ENCODE peak calls at places on chromosomes 12 and 14, in ten cellular contexts. H is IMR-90, U is astrocyte, A is fibroblast of lung, C is H9, I is hepatocyte, W is GM23248, O is mammary epithelial cell, L is neural progenitor cell, Q is GM23338. Y is an unnamed sample.

GRCh38 chr14:95257521-95257920 is 62.2 kb downstream of the CLMN start:
- DNase-seq in H (no peak), U (no peak), A (no peak), C (no peak), I (no peak), W (no peak), O (no peak), L (no peak), Q (no peak), Y (no peak)

GRCh38 chr14:66045572-66046021 is 440.6 kb upstream of the CCDC196 start:
- DNase-seq in H (no peak), U (peak), A (peak), C (no peak), I (peak), W (peak), O (no peak), L (peak), Q (no peak), Y (no peak)

GRCh38 chr12:11863478-11863906 is 207.2 kb upstream of the BCL2L14 start:
- DNase-seq in H (no peak), U (peak), A (peak), C (no peak), I (peak), W (peak), O (no peak), L (no peak), Q (no peak), Y (no peak)

GRCh38 chr12:67916266-67916970 is 72.8 kb upstream of the IFNG-AS1 start:
- DNase-seq in H (peak), U (peak), A (no peak), C (no peak), I (no peak), W (peak), O (no peak), L (no peak), Q (peak), Y (no peak)

GRCh38 chr12:111454716-111455447 is 49.2 kb downstream of the SH2B3 start:
- DNase-seq in H (no peak), U (no peak), A (no peak), C (no peak), I (no peak), W (no peak), O (no peak), L (no peak), Q (no peak), Y (no peak)

GRCh38 chr12:53220857-53221202 is 11.2 kb downstream of the RARG start:
- DNase-seq in H (peak), U (peak), A (peak), C (peak), I (peak), W (peak), O (peak), L (peak), Q (peak), Y (peak)

GRCh38 chr14:74952697-74953484 is 2.5 kb downstream of the PGF start:
- DNase-seq in H (no peak), U (no peak), A (no peak), C (no peak), I (peak), W (no peak), O (peak), L (no peak), Q (no peak), Y (no peak)

GRCh38 chr12:32455607-32456063 is 56.3 kb downstream of the FGD4 start:
- DNase-seq in H (peak), U (peak), A (peak), C (no peak), I (peak), W (peak), O (peak), L (peak), Q (peak), Y (peak)

GRCh38 chr14:68789002-68789797 is 3.7 kb downstream of the ZFP36L1 start:
- DNase-seq in H (peak), U (peak), A (peak), C (peak), I (peak), W (peak), O (peak), L (peak), Q (peak), Y (peak)

DNA sequence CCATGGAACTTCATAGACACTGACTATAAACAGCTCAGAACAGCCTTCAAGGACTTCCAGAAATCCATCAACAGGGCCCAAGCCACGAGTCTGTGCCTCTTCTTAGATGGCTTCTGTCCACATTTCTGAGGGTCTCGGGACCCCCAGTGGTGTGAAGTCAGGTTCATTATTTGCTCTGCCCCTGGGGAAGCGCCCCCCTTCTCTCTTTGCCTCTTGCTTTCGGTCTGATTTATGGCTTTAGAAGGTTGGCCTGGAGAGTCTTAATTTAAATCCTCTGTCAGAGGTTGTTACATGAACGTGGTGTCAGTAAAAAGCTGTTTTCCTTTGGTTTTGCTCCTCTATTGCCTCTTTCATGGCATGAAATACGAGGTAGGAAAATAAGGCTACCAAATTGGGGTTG is 129.2 kb downstream of the SMOC1 start:
- DNase-seq in H (no peak), U (no peak), A (no peak), C (no peak), I (no peak), W (no peak), O (no peak), L (no peak), Q (no peak), Y (no peak)
- H2AFZ ChIP-seq in H (no peak), U (no peak), A (no peak), C (no peak), I (no peak), W (no peak), O (peak), L (no peak), Q (peak), Y (no peak)

DNA sequence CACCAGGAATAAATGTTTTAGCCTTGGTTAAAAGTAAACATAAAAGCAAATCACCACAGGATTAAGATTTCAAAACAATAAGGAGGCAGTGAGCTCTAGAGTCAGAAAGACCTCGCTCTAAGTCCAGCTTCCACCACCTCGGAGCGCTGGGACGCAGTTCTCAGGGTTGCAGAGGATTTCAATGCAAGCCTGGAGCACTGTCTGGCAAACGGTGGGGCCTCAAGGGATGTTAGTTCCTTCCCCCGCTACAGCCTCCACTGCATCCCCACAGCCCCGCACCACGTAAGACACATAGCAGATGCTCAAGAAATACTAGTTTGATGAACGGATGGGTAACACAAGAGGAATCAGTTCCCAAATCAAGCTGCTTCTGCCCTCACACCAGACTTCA is 39.3 kb upstream of the TMCC3 start:
- DNase-seq in H (no peak), U (no peak), A (no peak), C (no peak), I (no peak), W (peak), O (no peak), L (no peak), Q (no peak), Y (no peak)
- H2AFZ ChIP-seq in H (no peak), U (peak), A (peak), C (no peak), I (no peak), W (peak), O (no peak), L (peak), Q (peak), Y (no peak)

GRCh38 chr14:61568572-61569011 is 126.7 kb upstream of the HIF1A start:
- DNase-seq in H (no peak), U (no peak), A (no peak), C (peak), I (no peak), W (no peak), O (no peak), L (peak), Q (peak), Y (peak)
- H2AFZ ChIP-seq in H (peak), U (peak), A (no peak), C (no peak), I (peak), W (no peak), O (no peak), L (peak), Q (peak), Y (peak)

GRCh38 chr12:50053583-50053982 is 3.8 kb upstream of the ASIC1 start:
- DNase-seq in H (no peak), U (no peak), A (no peak), C (no peak), I (no peak), W (no peak), O (no peak), L (no peak), Q (no peak), Y (no peak)

GRCh38 chr12:50057896-50058670 is 687 bp downstream of the ASIC1 start:
- DNase-seq in H (no peak), U (no peak), A (no peak), C (peak), I (no peak), W (no peak), O (no peak), L (no peak), Q (no peak), Y (peak)

GRCh38 chr12:50056629-50056976 is 793 bp upstream of the ASIC1 start:
- DNase-seq in H (no peak), U (no peak), A (no peak), C (no peak), I (no peak), W (no peak), O (no peak), L (no peak), Q (no peak), Y (peak)

GRCh38 chr12:50057000-50057841 is at the start of gene ASIC1:
- DNase-seq in H (peak), U (peak), A (peak), C (peak), I (peak), W (peak), O (peak), L (peak), Q (peak), Y (peak)

GRCh38 chr12:50055831-50056628 is 1.4 kb upstream of the ASIC1 start:
- DNase-seq in H (peak), U (no peak), A (no peak), C (peak), I (peak), W (peak), O (peak), L (peak), Q (peak), Y (peak)
- H2AFZ ChIP-seq in H (peak), U (peak), A (no peak), C (no peak), I (no peak), W (peak), O (peak), L (no peak), Q (peak), Y (peak)

Y was measured in Karpas-422.